ENCODE peak calls at places on chromosomes 2 and 18, in six cellular contexts. L, S, V, I, T and W are unnamed samples.

GRCh38 chr18:48163184-48164095 is 233.0 kb upstream of the SMAD2 start:
- DNase-seq in I (no peak), V (peak), T (no peak), L (no peak), S (no peak), W (no peak)

GRCh38 chr2:26172866-26173595 is at the start of gene GAREM2:
- DNase-seq in S (no peak), I (no peak), V (peak), L (no peak), T (no peak), W (no peak)

GRCh38 chr18:78547817-78548216 is 431.8 kb upstream of the SALL3 start:
- DNase-seq in V (no peak), L (no peak), T (no peak), S (no peak), I (no peak), W (no peak)

GRCh38 chr2:7497223-7497622 is 580.0 kb downstream of the RNF144A start:
- DNase-seq in I (no peak), L (no peak), V (peak), S (no peak), T (no peak), W (no peak)

GRCh38 chr18:37712776-37713175 is 147.2 kb upstream of the CELF4 start:
- DNase-seq in V (no peak), S (no peak), T (no peak), L (peak), I (no peak), W (no peak)

GRCh38 chr2:172038604-172039003 is 38.9 kb downstream of the METAP1D start:
- DNase-seq in I (no peak), L (peak), T (no peak), S (no peak), V (peak), W (no peak)

GRCh38 chr2:191617589-191617988 is 60.3 kb upstream of the NABP1 start:
- DNase-seq in T (no peak), S (no peak), V (no peak), I (peak), L (peak), W (no peak)

GRCh38 chr2:223501604-223502003 is 100.6 kb downstream of the SCG2 start:
- DNase-seq in T (no peak), I (no peak), S (no peak), V (no peak), L (peak), W (no peak)

GRCh38 chr2:25481381-25482310 is 139.9 kb upstream of the DNMT3A start:
- DNase-seq in S (peak), I (no peak), V (peak), T (no peak), L (no peak), W (no peak)

GRCh38 chr2:205609036-205609607 is 73.2 kb upstream of the NRP2 start:
- DNase-seq in I (no peak), L (no peak), S (no peak), T (no peak), V (peak), W (no peak)

GRCh38 chr2:144325086-144325485 is 194.8 kb downstream of the ZEB2 start:
- DNase-seq in L (no peak), V (no peak), I (peak), S (no peak), T (no peak), W (no peak)

GRCh38 chr18:44626807-44627206 is 53.9 kb upstream of the SETBP1 start:
- DNase-seq in I (no peak), L (peak), V (no peak), T (no peak), S (no peak), W (no peak)

GRCh38 chr2:69397234-69397633 is 10.2 kb upstream of the GFPT1 start:
- DNase-seq in L (no peak), S (no peak), V (no peak), I (no peak), T (no peak), W (no peak)

GRCh38 chr2:152120430-152120829 is 21.6 kb upstream of the CACNB4 start:
- DNase-seq in T (no peak), V (no peak), L (no peak), I (no peak), S (no peak), W (no peak)

GRCh38 chr2:188512456-188512855 is 220.8 kb downstream of the GULP1 start:
- DNase-seq in T (no peak), V (peak), S (peak), I (no peak), L (peak), W (no peak)

GRCh38 chr18:58396144-58396543 is 232.7 kb downstream of the ALPK2 start:
- DNase-seq in L (no peak), V (no peak), I (no peak), T (no peak), S (no peak), W (no peak)

GRCh38 chr2:160630801-160631590 is 137.4 kb upstream of the RBMS1 start:
- DNase-seq in L (no peak), V (no peak), S (no peak), I (no peak), T (peak), W (no peak)

GRCh38 chr18:27130029-27130428 is 55.1 kb downstream of the CHST9 start:
- DNase-seq in L (no peak), I (no peak), V (no peak), T (no peak), S (no peak), W (no peak)

GRCh38 chr18:42131044-42131939 is 176.3 kb downstream of the PIK3C3 start:
- DNase-seq in I (no peak), V (no peak), S (no peak), L (no peak), T (no peak), W (no peak)

GRCh38 chr2:195408196-195408595 is 248.8 kb upstream of the SLC39A10 start:
- DNase-seq in L (no peak), T (no peak), V (no peak), S (no peak), I (no peak), W (no peak)

GRCh38 chr18:33577688-33578370 is at the start of gene ASXL3:
- DNase-seq in T (peak), I (no peak), L (no peak), S (no peak), V (peak), W (no peak)

GRCh38 chr2:74741076-74741460 is 87.0 kb downstream of the SEMA4F start:
- DNase-seq in I (no peak), L (no peak), S (no peak), V (no peak), T (no peak), W (no peak)

GRCh38 chr2:235433860-235434259 is 60.0 kb upstream of the AGAP1 start:
- DNase-seq in V (no peak), L (no peak), I (no peak), T (peak), S (no peak), W (no peak)

GRCh38 chr18:55109818-55110414 is 150.7 kb upstream of the CCDC68 start:
- DNase-seq in V (no peak), S (no peak), L (no peak), T (no peak), I (no peak), W (no peak)

GRCh38 chr18:63262369-63263335 is 56.9 kb downstream of the BCL2 start:
- DNase-seq in S (no peak), I (no peak), T (no peak), L (no peak), V (no peak), W (no peak)

GRCh38 chr2:124039032-124039431 is 13.9 kb downstream of the CNTNAP5 start:
- DNase-seq in T (no peak), I (no peak), V (no peak), S (no peak), L (no peak), W (no peak)

GRCh38 chr2:181140414-181140813 is 160.0 kb downstream of the UBE2E3 start:
- DNase-seq in S (no peak), L (peak), I (no peak), V (peak), T (peak), W (no peak)

GRCh38 chr2:169790581-169790980 is 8.1 kb upstream of the SSB start:
- DNase-seq in I (no peak), L (no peak), S (no peak), T (no peak), V (no peak), W (no peak)